ENCODE peak calls at places on chromosomes 2 and 18, in eight cellular contexts. I is left ventricle myocardium inferior, C is GM23338, G is lung, W is spleen, H is breast epithelium, P is thoracic aorta, Y is K562. J is an unnamed sample.

GRCh38 chr2:225196579-225196978 is 154.3 kb upstream of the DOCK10 start:
- DNase-seq in G (no peak), P (no peak), I (no peak), C (no peak), H (no peak), Y (no peak), W (no peak), J (no peak)

GRCh38 chr2:134117651-134118050 is 136.2 kb upstream of the MGAT5 start:
- DNase-seq in C (no peak), H (no peak), Y (no peak), P (no peak), I (no peak), G (no peak), W (no peak), J (no peak)

GRCh38 chr18:3596324-3597158 is 146.6 kb downstream of the TGIF1 start:
- DNase-seq in Y (peak; percentile 82), C (no peak), W (peak; percentile 90), P (no peak), I (peak; percentile 42), H (no peak), G (peak; percentile 53), J (no peak)

GRCh38 chr2:179817181-179817841 is 44.1 kb downstream of the ZNF385B start:
- DNase-seq in Y (no peak), I (no peak), G (no peak), C (no peak), P (no peak), W (no peak), H (no peak), J (no peak)

GRCh38 chr2:105977212-105977611 is 216.9 kb downstream of the UXS1 start:
- DNase-seq in P (no peak), H (no peak), I (no peak), W (no peak), Y (no peak), C (no peak), G (no peak), J (no peak)

GRCh38 chr18:46329736-46330246 is 225.6 kb downstream of the HAUS1 start:
- DNase-seq in Y (no peak), H (no peak), G (no peak), P (no peak), W (no peak), C (no peak), I (no peak), J (no peak)

GRCh38 chr18:11713756-11714155 is 24.7 kb downstream of the GNAL start:
- DNase-seq in W (no peak), H (no peak), I (no peak), P (no peak), C (peak; percentile 15), Y (no peak), G (no peak), J (no peak)

GRCh38 chr18:13823707-13824395 is at the start of gene MC5R:
- DNase-seq in G (peak; percentile 48), Y (peak; percentile 82), P (no peak), W (peak; percentile 91), I (peak; percentile 61), H (no peak), C (peak; percentile 82), J (peak; percentile 65)

GRCh38 chr2:105443610-105444598 is 45.1 kb upstream of the FHL2 start:
- DNase-seq in Y (no peak), H (no peak), W (no peak), P (no peak), I (no peak), G (no peak), C (no peak), J (no peak)

GRCh38 chr2:176699098-176699497 is 429.9 kb downstream of the MTX2 start:
- DNase-seq in Y (no peak), C (no peak), G (no peak), H (no peak), P (no peak), W (no peak), I (no peak), J (no peak)

GRCh38 chr2:226123307-226123706 is 676.3 kb downstream of the IRS1 start:
- DNase-seq in H (no peak), W (no peak), G (no peak), I (no peak), P (no peak), C (no peak), Y (no peak), J (no peak)

DNA sequence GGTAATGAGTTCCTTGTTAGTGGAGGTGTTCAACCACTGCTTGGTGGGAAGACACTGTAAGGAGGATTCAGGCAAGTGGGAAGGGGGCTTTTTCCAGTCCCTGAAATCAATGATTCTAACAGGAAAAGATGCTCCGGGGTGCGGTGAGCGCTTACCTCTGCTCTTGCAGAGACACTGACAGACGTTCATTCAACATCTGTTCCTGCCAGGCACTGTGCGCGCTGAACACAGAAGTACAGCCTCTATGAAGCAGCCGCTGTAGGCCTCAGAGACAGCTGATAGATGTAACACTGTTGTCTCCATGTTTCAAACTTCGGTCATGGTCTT is 738 bp upstream of the CLIP4 start:
- DNase-seq in G (no peak), Y (no peak), C (no peak), P (no peak), W (no peak), H (no peak), I (no peak), J (no peak)
- H3K4me3 ChIP-seq in G (peak overlapping the region; percentile 16), Y (no peak overlapping the region), C (peak overlapping the region; percentile 73), P (peak overlapping the region; percentile 83), W (peak overlapping the region; percentile 65), H (peak overlapping the region; percentile 79), I (peak overlapping the region; percentile 82), J (peak overlapping the region; percentile 85)

DNA sequence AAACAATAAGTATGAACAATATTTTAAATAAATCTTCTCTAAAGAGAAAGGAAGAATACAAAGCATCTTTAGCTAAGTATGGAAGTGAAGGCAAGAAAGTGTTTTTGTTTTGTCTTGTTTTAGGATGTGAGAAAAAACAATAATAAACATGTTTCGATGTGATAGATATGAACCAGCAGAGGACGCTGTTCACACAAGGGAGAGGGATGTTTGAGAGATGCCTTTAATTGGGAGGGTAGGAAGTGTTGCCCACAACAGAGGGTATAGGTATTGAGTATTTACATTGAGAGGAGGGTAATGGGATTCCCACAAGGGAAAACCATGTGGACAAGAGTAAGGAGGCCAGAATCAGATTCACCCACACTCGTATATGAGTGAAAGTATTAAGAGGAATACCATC is 55.1 kb downstream of the CDH19 start:
- DNase-seq in H (no peak), C (peak; percentile 82), Y (no peak), G (no peak), I (no peak), W (no peak), P (no peak), J (no peak)
- TF ChIP-seq CTCF in H (no peak), C (peak; percentile 96), Y (no peak), G (no peak), I (no peak), W (no peak), P (no peak), J (peak; percentile 26)

GRCh38 chr2:55519908-55520885 is 679 bp downstream of the CFAP36 start:
- DNase-seq in P (no peak), H (no peak), W (no peak), G (no peak), C (peak; percentile 50), Y (peak; percentile 42), I (no peak), J (peak; percentile 46)
- H3K27ac ChIP-seq in P (peak overlapping the region; percentile 90), H (peak overlapping the region; percentile 91), W (peak overlapping the region; percentile 92), G (peak overlapping the region; percentile 10), C (no peak overlapping the region), Y (peak overlapping the region; percentile 53), I (peak overlapping the region; percentile 89), J (peak overlapping the region; percentile 95)

GRCh38 chr2:95204396-95204795 is 2.9 kb upstream of the ZNF892 start:
- DNase-seq in P (no peak), H (no peak), G (no peak), Y (no peak), W (no peak), C (no peak), I (no peak), J (no peak)

GRCh38 chr2:95207111-95207961 is at the start of gene ZNF892:
- DNase-seq in Y (peak; percentile 75), C (peak; percentile 97), W (peak; percentile 96), G (peak; percentile 94), H (peak; percentile 89), I (peak; percentile 93), P (peak; percentile 67), J (peak; percentile 90)

GRCh38 chr2:95206086-95206485 is 1.2 kb upstream of the ZNF892 start:
- DNase-seq in C (peak; percentile 36), I (no peak), G (no peak), W (no peak), Y (no peak), H (no peak), P (no peak), J (no peak)

GRCh38 chr2:95203911-95204310 is 3.4 kb upstream of the ZNF892 start:
- DNase-seq in Y (no peak), G (no peak), H (no peak), C (no peak), P (no peak), I (no peak), W (no peak), J (no peak)

GRCh38 chr2:95208101-95208500 is 780 bp downstream of the ZNF892 start:
- DNase-seq in W (no peak), I (no peak), P (no peak), H (no peak), C (no peak), G (no peak), Y (no peak), J (no peak)
- H3K4me3 ChIP-seq in W (peak overlapping the region; percentile 79), I (peak overlapping the region; percentile 90), P (peak overlapping the region; percentile 77), H (peak overlapping the region; percentile 73), C (peak overlapping the region; percentile 85), G (no peak overlapping the region), Y (no peak overlapping the region), J (peak overlapping the region; percentile 97)

GRCh38 chr2:3738454-3738853 is 35.1 kb downstream of the DCDC2C start:
- DNase-seq in P (no peak), I (no peak), G (no peak), H (no peak), W (no peak), C (peak; percentile 59), Y (no peak), J (no peak)
- TF ChIP-seq CTCF in P (no peak), I (peak; percentile 21), G (no peak), H (no peak), W (no peak), C (peak; percentile 63), Y (peak; percentile 44), J (no peak)